ENCODE peak calls at places on chromosome 10, in six cellular contexts. X is NCI-H146; L is nephron progenitor cell; R is CD8-positive, alpha-beta T cell; E is H54; C is WERI-Rb-1. A is an unnamed sample.

GRCh38 chr10:43963379-43963778 is 314.7 kb upstream of the ZNF32 start:
- DNase-seq in X (no peak), L (no peak), R (no peak), E (no peak), C (no peak), A (no peak)

GRCh38 chr10:132572545-132572937 is 35.0 kb downstream of the INPP5A start:
- DNase-seq in X (no peak), L (no peak), R (no peak), E (no peak), C (no peak), A (no peak)

GRCh38 chr10:93850484-93851015 is 43.2 kb upstream of the SLC35G1 start:
- DNase-seq in X (no peak), L (no peak), R (no peak), E (no peak), C (no peak), A (no peak)

GRCh38 chr10:71323407-71323806 is 4.3 kb downstream of the SLC29A3 start:
- DNase-seq in X (no peak), L (no peak), R (no peak), E (peak; percentile 44), C (peak; percentile 42), A (no peak)

GRCh38 chr10:73110345-73110849 is at the start of gene NUDT13:
- DNase-seq in X (no peak), L (peak; percentile 35), R (peak; percentile 50), E (peak; percentile 69), C (no peak), A (peak; percentile 80)

GRCh38 chr10:102729090-102730026 is 14.4 kb upstream of the WBP1L start:
- DNase-seq in X (peak; percentile 62), L (peak; percentile 93), R (peak; percentile 62), E (peak; percentile 73), C (peak; percentile 90), A (peak; percentile 83)

GRCh38 chr10:43479275-43479674 is 42.4 kb downstream of the ZNF487 start:
- DNase-seq in X (no peak), L (no peak), R (no peak), E (no peak), C (no peak), A (no peak)

GRCh38 chr10:132496360-132497082 is 41.1 kb upstream of the INPP5A start:
- DNase-seq in X (no peak), L (no peak), R (no peak), E (no peak), C (no peak), A (no peak)

GRCh38 chr10:101932182-101932581 is 88.6 kb upstream of the KCNIP2 start:
- DNase-seq in X (no peak), L (no peak), R (no peak), E (no peak), C (no peak), A (no peak)

GRCh38 chr10:31063839-31064238 is 32.2 kb upstream of the ZNF438 start:
- DNase-seq in X (no peak), L (no peak), R (no peak), E (no peak), C (no peak), A (no peak)

GRCh38 chr10:133206311-133207040 is 23.5 kb upstream of the UTF1 start:
- DNase-seq in X (no peak), L (no peak), R (no peak), E (no peak), C (no peak), A (no peak)

GRCh38 chr10:89371987-89372386 is 5.9 kb upstream of the IFIT1B start:
- DNase-seq in X (no peak), L (no peak), R (no peak), E (no peak), C (no peak), A (no peak)

GRCh38 chr10:79299397-79300370 is 47.6 kb upstream of the PPIF start:
- DNase-seq in X (no peak), L (no peak), R (no peak), E (peak; percentile 99), C (no peak), A (no peak)

GRCh38 chr10:16752099-16752498 is 65.1 kb downstream of the RSU1 start:
- DNase-seq in X (no peak), L (no peak), R (no peak), E (no peak), C (peak; percentile 65), A (no peak)

GRCh38 chr10:7408003-7408493 is 2.8 kb downstream of the SFMBT2 start:
- DNase-seq in X (no peak), L (peak; percentile 52), R (peak; percentile 60), E (no peak), C (no peak), A (peak; percentile 49)

GRCh38 chr10:106571216-106571954 is 593.1 kb downstream of the SORCS1 start:
- DNase-seq in X (peak; percentile 3), L (no peak), R (no peak), E (no peak), C (peak; percentile 16), A (no peak)

GRCh38 chr10:11404931-11405330 is 206.5 kb downstream of the USP6NL start:
- DNase-seq in X (no peak), L (no peak), R (no peak), E (no peak), C (no peak), A (no peak)

GRCh38 chr10:96124230-96125141 is 5.6 kb upstream of the ZNF518A start:
- DNase-seq in X (peak; percentile 74), L (peak; percentile 40), R (no peak), E (peak; percentile 62), C (peak; percentile 27), A (peak; percentile 58)

GRCh38 chr10:123470570-123470969 is 195.6 kb upstream of the GPR26 start:
- DNase-seq in X (peak; percentile 56), L (no peak), R (no peak), E (no peak), C (no peak), A (no peak)

GRCh38 chr10:130727766-130728490 is 583.6 kb downstream of the TCERG1L start:
- DNase-seq in X (no peak), L (no peak), R (no peak), E (no peak), C (no peak), A (no peak)

GRCh38 chr10:86289577-86289868 is 77.1 kb downstream of the GRID1 start:
- DNase-seq in X (no peak), L (no peak), R (no peak), E (no peak), C (peak; percentile 7), A (peak; percentile 22)